ENCODE peak calls at places on chromosomes 11 and 22, in six cellular contexts. H, J, V, G, S and U are unnamed samples.

GRCh38 chr11:34870548-34871209 is 45.5 kb downstream of the APIP start:
- DNase-seq in H (no peak), S (no peak), G (no peak), V (no peak), J (no peak), U (no peak)

GRCh38 chr22:32203181-32204105 is 1.4 kb downstream of the RFPL2 start:
- DNase-seq in J (no peak), G (no peak), H (no peak), V (no peak), S (no peak), U (no peak)

GRCh38 chr22:39148727-39149535 is 3.5 kb downstream of the CBX7 start:
- DNase-seq in V (peak; percentile 45), J (peak; percentile 71), S (no peak), G (peak; percentile 82), H (no peak), U (peak; percentile 89)

GRCh38 chr22:26766510-26767350 is 109.3 kb downstream of the MIAT start:
- DNase-seq in V (no peak), J (no peak), G (no peak), S (no peak), H (no peak), U (no peak)

GRCh38 chr22:39690901-39691620 is 120.5 kb downstream of the CACNA1I start:
- DNase-seq in V (no peak), S (no peak), J (no peak), H (peak; percentile 4), G (no peak), U (no peak)

GRCh38 chr11:96307748-96308133 is 35.3 kb downstream of the MAML2 start:
- DNase-seq in V (no peak), G (no peak), J (no peak), S (peak; percentile 84), H (peak; percentile 89), U (no peak)

GRCh38 chr11:64294665-64295289 is 3.7 kb downstream of the KCNK4 start:
- DNase-seq in G (no peak), S (no peak), J (no peak), V (no peak), H (peak; percentile 47), U (no peak)

GRCh38 chr11:97617031-97617430 is 1227.2 kb downstream of the JRKL start:
- DNase-seq in J (no peak), H (no peak), G (no peak), S (no peak), V (no peak), U (no peak)

GRCh38 chr11:5369793-5370192 is 13.8 kb upstream of the OR51M1 start:
- DNase-seq in G (peak; percentile 73), S (no peak), J (no peak), V (no peak), H (peak; percentile 64), U (peak; percentile 14)
- TF ChIP-seq CTCF in G (peak; percentile 85), S (no peak), J (no peak), V (no peak), H (peak; percentile 50), U (peak; percentile 50)

GRCh38 chr11:69087811-69088210 is 39.1 kb downstream of the TPCN2 start:
- DNase-seq in J (no peak), H (no peak), G (no peak), V (no peak), S (no peak), U (no peak)

GRCh38 chr11:69084371-69084770 is 35.6 kb downstream of the TPCN2 start:
- DNase-seq in S (no peak), G (no peak), H (no peak), V (no peak), J (no peak), U (no peak)

GRCh38 chr11:69085490-69086095 is 36.9 kb downstream of the TPCN2 start:
- DNase-seq in H (no peak), S (no peak), J (no peak), V (no peak), G (no peak), U (no peak)

GRCh38 chr11:69086741-69087524 is 38.2 kb downstream of the TPCN2 start:
- DNase-seq in G (no peak), S (no peak), H (no peak), J (no peak), V (no peak), U (no peak)

GRCh38 chr11:69086152-69086551 is 37.4 kb downstream of the TPCN2 start:
- DNase-seq in S (no peak), G (no peak), J (no peak), H (no peak), V (no peak), U (no peak)
- TF ChIP-seq CTCF in S (peak; percentile 20), G (no peak), J (no peak), H (no peak), V (no peak), U (no peak)

DNA sequence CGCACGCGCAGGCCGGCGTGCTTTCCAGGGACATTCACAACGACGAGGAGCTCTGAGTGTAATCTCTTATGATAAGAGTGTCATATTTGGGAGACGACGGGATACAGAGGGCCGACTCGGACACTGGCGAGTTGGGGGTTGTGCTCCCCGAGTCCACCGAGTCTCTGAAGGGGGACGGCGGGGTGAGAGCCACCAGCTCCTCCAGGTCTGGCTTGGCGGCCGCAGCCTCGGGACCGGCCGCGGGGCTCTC is 170.9 kb upstream of the CTSC start:
- DNase-seq in G (no peak), S (no peak), H (no peak), J (no peak), V (no peak), U (no peak)
- TF ChIP-seq CTCF in G (no peak), S (no peak), H (no peak), J (no peak), V (no peak), U (no peak)

GRCh38 chr11:15333407-15333806 is 218.7 kb downstream of the INSC start:
- DNase-seq in V (no peak), H (no peak), J (no peak), S (no peak), G (no peak), U (no peak)

GRCh38 chr11:15326535-15326934 is 211.8 kb downstream of the INSC start:
- DNase-seq in J (no peak), G (no peak), H (no peak), S (no peak), V (no peak), U (no peak)

GRCh38 chr11:15327786-15328231 is 213.1 kb downstream of the INSC start:
- DNase-seq in V (no peak), J (no peak), G (peak; percentile 23), S (peak; percentile 35), H (peak; percentile 48), U (peak; percentile 25)
- TF ChIP-seq CTCF in V (no peak), J (peak; percentile 48), G (peak; percentile 57), S (peak; percentile 72), H (peak; percentile 54), U (peak; percentile 68)

GRCh38 chr22:34973926-34974325 is 92.0 kb upstream of the ISX start:
- DNase-seq in V (no peak), H (no peak), S (no peak), J (no peak), G (no peak), U (no peak)

GRCh38 chr22:34976474-34976873 is 89.5 kb upstream of the ISX start:
- DNase-seq in G (no peak), S (no peak), V (no peak), H (no peak), J (no peak), U (no peak)

GRCh38 chr22:34976886-34977285 is 89.1 kb upstream of the ISX start:
- DNase-seq in H (no peak), V (no peak), J (no peak), S (no peak), G (no peak), U (no peak)

GRCh38 chr22:34973016-34973415 is 92.9 kb upstream of the ISX start:
- DNase-seq in G (no peak), V (no peak), H (no peak), S (no peak), J (no peak), U (no peak)

GRCh38 chr22:34975721-34976120 is 90.2 kb upstream of the ISX start:
- DNase-seq in J (no peak), V (no peak), G (no peak), S (no peak), H (no peak), U (no peak)
- TF ChIP-seq CTCF in J (no peak), V (no peak), G (no peak), S (peak; percentile 39), H (no peak), U (no peak)

GRCh38 chr11:110433393-110434333 is 3.9 kb downstream of the FDX1 start:
- DNase-seq in S (no peak), G (peak; percentile 50), H (peak; percentile 53), V (no peak), J (no peak), U (peak; percentile 46)

GRCh38 chr11:110431212-110432073 is 1.7 kb downstream of the FDX1 start:
- DNase-seq in G (peak; percentile 56), S (no peak), H (peak; percentile 22), J (no peak), V (no peak), U (peak; percentile 38)

GRCh38 chr11:110434952-110435779 is 5.4 kb downstream of the FDX1 start:
- DNase-seq in J (no peak), H (peak; percentile 18), G (peak; percentile 62), S (peak; percentile 24), V (no peak), U (no peak)

GRCh38 chr11:110430267-110431211 is 791 bp downstream of the FDX1 start:
- DNase-seq in J (peak; percentile 82), S (no peak), G (peak; percentile 27), V (peak; percentile 26), H (peak; percentile 61), U (peak; percentile 20)

DNA sequence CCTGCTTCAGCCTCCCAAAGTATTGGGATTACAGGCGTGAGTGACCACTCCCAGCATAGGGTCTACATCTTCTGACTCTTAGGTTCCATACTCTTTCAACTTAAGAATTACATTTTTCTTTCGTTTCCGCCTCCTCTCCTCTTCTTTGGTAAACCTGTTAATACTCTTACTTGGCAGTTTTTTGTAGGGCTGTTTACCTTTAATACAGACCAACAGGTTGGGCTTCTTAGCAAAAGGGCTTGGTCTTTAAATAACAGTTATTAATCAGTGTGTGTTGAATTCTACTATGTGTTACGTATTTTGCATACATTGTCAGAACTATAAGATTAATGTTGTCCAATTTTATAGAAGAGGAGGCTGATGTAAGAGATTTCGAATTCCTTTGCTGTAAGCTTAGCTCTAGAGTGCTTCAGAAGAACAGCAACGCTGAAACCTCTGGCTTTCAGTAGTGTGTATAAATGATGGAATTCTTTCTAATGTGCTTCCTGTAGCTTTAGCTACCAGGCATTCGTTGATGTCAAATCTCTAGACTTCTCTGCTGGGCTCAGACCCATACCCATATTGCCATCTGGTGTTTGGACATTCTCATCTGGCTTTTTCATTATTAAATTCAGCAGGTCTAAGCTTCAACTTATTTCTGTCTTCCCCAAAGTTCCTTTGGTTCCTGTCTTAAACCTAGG is 3.1 kb downstream of the FDX1 start:
- DNase-seq in G (no peak), V (no peak), H (peak; percentile 33), S (no peak), J (no peak), U (no peak)
- TF ChIP-seq CTCF in G (no peak), V (no peak), H (no peak), S (no peak), J (no peak), U (no peak)